ENCODE peak calls at places on chromosomes 11 and 22, in ten cellular contexts. U, Q, F, D, N, P, C, B, H and I are unnamed samples.

GRCh38 chr11:1728931-1729691 is 21.3 kb downstream of the IFITM10 start:
- DNase-seq in U (no peak), Q (no peak), F (no peak), D (no peak), N (no peak), P (no peak), C (no peak), B (no peak), H (no peak), I (no peak)

GRCh38 chr11:34824425-34824824 is 91.8 kb downstream of the APIP start:
- DNase-seq in U (no peak), Q (no peak), F (no peak), D (no peak), N (no peak), P (no peak), C (no peak), B (no peak), H (no peak), I (no peak)

GRCh38 chr22:24134090-24134846 is 47.0 kb upstream of the SUSD2 start:
- DNase-seq in U (no peak), Q (no peak), F (no peak), D (no peak), N (no peak), P (no peak), C (no peak), B (peak), H (no peak), I (no peak)

GRCh38 chr11:34605481-34606325 is 15.2 kb upstream of the EHF start:
- DNase-seq in U (no peak), Q (no peak), F (no peak), D (no peak), N (no peak), P (no peak), C (no peak), B (no peak), H (no peak), I (no peak)

GRCh38 chr11:22920939-22921565 is 60.8 kb upstream of the CCDC179 start:
- DNase-seq in U (no peak), Q (peak), F (no peak), D (no peak), N (peak), P (peak), C (no peak), B (peak), H (peak), I (no peak)

GRCh38 chr11:7904910-7905309 is 26.2 kb downstream of the OR10A6 start:
- DNase-seq in U (no peak), Q (no peak), F (no peak), D (no peak), N (peak), P (no peak), C (no peak), B (peak), H (no peak), I (no peak)

GRCh38 chr11:1055990-1056771 is 18.5 kb upstream of the MUC2 start:
- DNase-seq in U (no peak), Q (no peak), F (no peak), D (peak), N (no peak), P (no peak), C (no peak), B (no peak), H (no peak), I (peak)

GRCh38 chr11:11349870-11350325 is 3.2 kb downstream of the CSNK2A3 start:
- DNase-seq in U (no peak), Q (no peak), F (no peak), D (no peak), N (peak), P (no peak), C (no peak), B (no peak), H (no peak), I (no peak)

GRCh38 chr11:115927823-115928329 is 423.7 kb upstream of the CADM1 start:
- DNase-seq in U (no peak), Q (no peak), F (no peak), D (no peak), N (no peak), P (no peak), C (no peak), B (no peak), H (no peak), I (no peak)

GRCh38 chr22:20080776-20081654 is 974 bp downstream of the DGCR8 start:
- DNase-seq in U (no peak), Q (no peak), F (no peak), D (no peak), N (peak), P (no peak), C (no peak), B (peak), H (peak), I (no peak)

GRCh38 chr11:6556139-6556949 is 47.1 kb downstream of the RRP8 start:
- DNase-seq in U (no peak), Q (no peak), F (no peak), D (no peak), N (no peak), P (no peak), C (no peak), B (no peak), H (no peak), I (no peak)

GRCh38 chr11:118010738-118011461 is 24.7 kb downstream of the IL10RA start:
- DNase-seq in U (peak), Q (no peak), F (no peak), D (peak), N (no peak), P (peak), C (peak), B (no peak), H (no peak), I (peak)

GRCh38 chr11:11813288-11813962 is 28.3 kb upstream of the USP47 start:
- DNase-seq in U (no peak), Q (no peak), F (peak), D (peak), N (peak), P (no peak), C (no peak), B (no peak), H (no peak), I (no peak)

GRCh38 chr11:108891909-108892511 is 227.1 kb downstream of the DDX10 start:
- DNase-seq in U (no peak), Q (no peak), F (no peak), D (no peak), N (no peak), P (no peak), C (no peak), B (no peak), H (no peak), I (no peak)

GRCh38 chr11:63768232-63769043 is at the start of gene ZFTA:
- DNase-seq in U (peak), Q (peak), F (no peak), D (peak), N (peak), P (peak), C (peak), B (peak), H (peak), I (no peak)

GRCh38 chr11:34637303-34637702 is 16.4 kb downstream of the EHF start:
- DNase-seq in U (no peak), Q (peak), F (no peak), D (no peak), N (no peak), P (no peak), C (no peak), B (no peak), H (no peak), I (no peak)

GRCh38 chr11:46675949-46676348 is 24.5 kb downstream of the ARHGAP1 start:
- DNase-seq in U (no peak), Q (no peak), F (no peak), D (no peak), N (no peak), P (no peak), C (no peak), B (no peak), H (no peak), I (no peak)

GRCh38 chr11:5712507-5712906 is 22.9 kb downstream of the TRIM22 start:
- DNase-seq in U (no peak), Q (no peak), F (peak), D (no peak), N (peak), P (no peak), C (no peak), B (peak), H (no peak), I (no peak)

GRCh38 chr11:123519055-123519796 is 89.2 kb downstream of the GRAMD1B start:
- DNase-seq in U (no peak), Q (no peak), F (peak), D (no peak), N (no peak), P (no peak), C (peak), B (peak), H (peak), I (no peak)

GRCh38 chr11:127002669-127003259 is 2.2 kb upstream of the KIRREL3 start:
- DNase-seq in U (no peak), Q (no peak), F (no peak), D (no peak), N (no peak), P (no peak), C (no peak), B (no peak), H (no peak), I (no peak)

GRCh38 chr11:71251159-71251721 is 1.1 kb downstream of the SHANK2 start:
- DNase-seq in U (no peak), Q (peak), F (no peak), D (no peak), N (no peak), P (no peak), C (no peak), B (peak), H (peak), I (peak)

GRCh38 chr11:118000067-118000849 is 14.1 kb downstream of the IL10RA start:
- DNase-seq in U (no peak), Q (no peak), F (no peak), D (no peak), N (no peak), P (no peak), C (no peak), B (no peak), H (no peak), I (no peak)

GRCh38 chr11:134669796-134670195 is 257.8 kb upstream of the B3GAT1 start:
- DNase-seq in U (no peak), Q (peak), F (no peak), D (peak), N (no peak), P (no peak), C (no peak), B (no peak), H (no peak), I (no peak)

GRCh38 chr22:41177040-41177625 is 28.0 kb upstream of the L3MBTL2 start:
- DNase-seq in U (no peak), Q (no peak), F (no peak), D (no peak), N (no peak), P (no peak), C (no peak), B (no peak), H (no peak), I (no peak)

GRCh38 chr22:49213731-49214352 is 613.8 kb downstream of the BRD1 start:
- DNase-seq in U (no peak), Q (no peak), F (no peak), D (peak), N (no peak), P (no peak), C (peak), B (no peak), H (no peak), I (no peak)

GRCh38 chr22:42994917-42995562 is 19.9 kb downstream of the PACSIN2 start:
- DNase-seq in U (no peak), Q (peak), F (no peak), D (peak), N (peak), P (no peak), C (no peak), B (no peak), H (no peak), I (peak)
- TF ChIP-seq POLR2AphosphoS5 in U (no peak), Q (peak), F (no peak), D (peak), N (no peak), P (no peak), C (no peak), B (no peak), H (no peak), I (peak)

DNA sequence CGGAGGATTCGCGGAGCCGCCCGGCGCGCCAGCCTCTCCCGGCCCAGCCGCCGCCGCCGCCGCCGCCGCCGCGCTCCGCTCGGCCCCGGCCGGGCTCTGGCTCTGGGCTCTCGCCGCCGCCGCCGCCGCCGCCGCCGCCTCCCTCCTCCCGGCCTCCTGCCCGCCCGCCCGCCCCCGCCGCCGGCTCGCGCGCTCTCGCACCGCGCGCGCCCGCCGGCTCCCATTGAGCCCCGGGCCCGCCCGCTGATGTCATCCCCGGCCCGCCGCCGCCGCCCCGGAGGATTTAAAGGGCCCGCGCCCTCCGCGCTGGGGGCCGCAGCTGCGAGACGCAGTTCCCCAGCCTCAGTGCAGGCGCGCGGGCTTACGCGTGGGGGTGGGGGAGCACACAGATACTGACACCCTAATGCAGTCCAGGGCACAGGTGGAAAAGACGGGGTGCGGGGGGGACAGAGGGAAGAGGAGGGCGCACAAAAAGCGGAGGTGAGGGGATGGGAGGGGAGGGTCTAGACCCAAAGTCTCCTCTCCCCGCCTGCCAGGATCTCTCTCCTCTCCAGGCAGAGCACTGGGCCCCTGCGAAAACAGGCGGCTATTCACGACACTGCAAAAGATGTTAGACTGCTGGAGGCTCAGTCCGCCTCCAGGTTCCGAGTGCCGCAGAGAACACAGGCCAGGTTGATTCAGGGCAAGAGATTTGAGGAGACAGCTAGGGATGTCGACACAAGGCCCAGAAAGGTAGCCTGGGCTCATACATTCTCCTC is at the start of gene CSNK1E:
- DNase-seq in U (peak), Q (peak), F (no peak), D (peak), N (peak), P (peak), C (peak), B (peak), H (peak), I (peak)
- TF ChIP-seq POLR2AphosphoS5 in U (no peak), Q (peak), F (no peak), D (peak), N (no peak), P (no peak), C (peak), B (peak), H (no peak), I (peak)

GRCh38 chr11:122189259-122189658 is 73.2 kb upstream of the BLID start:
- DNase-seq in U (no peak), Q (no peak), F (peak), D (no peak), N (peak), P (no peak), C (no peak), B (no peak), H (no peak), I (no peak)

GRCh38 chr11:122181893-122182292 is 65.9 kb upstream of the BLID start:
- DNase-seq in U (no peak), Q (no peak), F (no peak), D (no peak), N (peak), P (no peak), C (no peak), B (no peak), H (no peak), I (no peak)

GRCh38 chr11:122187373-122188165 is 71.6 kb upstream of the BLID start:
- DNase-seq in U (no peak), Q (no peak), F (peak), D (no peak), N (no peak), P (no peak), C (no peak), B (no peak), H (no peak), I (no peak)

GRCh38 chr11:122183933-122184332 is 67.9 kb upstream of the BLID start:
- DNase-seq in U (no peak), Q (no peak), F (no peak), D (no peak), N (no peak), P (no peak), C (no peak), B (no peak), H (no peak), I (no peak)

DNA sequence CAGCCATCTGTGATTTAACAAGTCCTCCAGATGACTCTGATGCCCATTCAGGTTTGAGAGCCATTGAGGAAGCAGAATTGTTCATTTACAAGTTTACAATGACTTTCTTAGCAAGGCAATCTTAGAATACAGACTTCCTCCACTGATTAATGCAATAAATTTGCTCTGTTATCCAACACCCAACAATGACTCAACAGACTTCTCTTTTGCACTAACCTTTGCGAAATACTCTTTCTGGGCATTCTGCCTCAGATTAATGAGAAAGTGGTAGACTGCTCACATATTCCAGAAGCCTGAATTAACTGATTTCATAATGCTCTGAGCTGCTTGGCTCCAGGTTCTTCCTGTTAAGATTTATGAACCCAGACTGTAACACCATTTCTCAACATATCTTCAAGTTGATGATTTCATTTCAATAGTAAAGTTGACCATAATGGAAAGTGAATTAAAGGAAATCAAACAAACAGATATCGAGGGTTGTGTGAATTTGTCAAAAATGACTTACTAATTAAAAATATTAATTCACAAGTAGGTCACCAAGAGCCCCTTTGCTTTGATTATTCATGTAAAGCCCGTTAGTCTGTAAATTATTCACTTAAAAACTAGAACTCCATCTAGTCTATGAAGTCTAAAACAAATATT is 70.5 kb upstream of the BLID start:
- DNase-seq in U (no peak), Q (no peak), F (peak), D (no peak), N (peak), P (no peak), C (no peak), B (no peak), H (no peak), I (no peak)
- TF ChIP-seq POLR2AphosphoS5 in U (no peak), Q (no peak), F (peak), D (peak), N (peak), P (no peak), C (no peak), B (no peak), H (no peak), I (peak)

DNA sequence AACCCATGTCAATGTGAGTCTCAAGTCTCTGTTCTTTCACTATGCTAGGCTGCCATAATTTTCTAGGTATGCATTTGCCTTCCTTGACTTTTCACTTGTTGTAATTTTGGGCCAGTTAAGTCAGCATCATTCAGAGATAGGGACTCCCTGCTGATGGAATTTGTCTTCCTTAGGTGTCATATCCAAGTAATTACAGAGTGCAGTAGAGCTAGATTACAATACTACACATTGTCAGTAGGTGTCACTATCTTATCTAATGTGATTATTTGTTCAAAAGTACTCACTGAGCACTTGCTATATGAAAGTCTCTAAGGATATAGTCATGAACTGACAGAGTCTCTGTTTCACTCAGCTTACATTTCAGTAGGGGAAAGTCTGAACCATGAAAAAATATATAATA is 25.0 kb upstream of the SYN3 start:
- DNase-seq in U (no peak), Q (no peak), F (no peak), D (no peak), N (no peak), P (no peak), C (no peak), B (peak), H (no peak), I (no peak)
- TF ChIP-seq POLR2AphosphoS5 in U (no peak), Q (no peak), F (no peak), D (no peak), N (no peak), P (no peak), C (no peak), B (no peak), H (no peak), I (no peak)

GRCh38 chr11:44947114-44947513 is 3.6 kb downstream of the TP53I11 start:
- DNase-seq in U (no peak), Q (no peak), F (no peak), D (no peak), N (no peak), P (no peak), C (no peak), B (no peak), H (no peak), I (no peak)

GRCh38 chr11:44950036-44950624 is 553 bp downstream of the TP53I11 start:
- DNase-seq in U (no peak), Q (peak), F (no peak), D (no peak), N (peak), P (no peak), C (peak), B (no peak), H (peak), I (no peak)

GRCh38 chr11:44950625-44951472 is at the start of gene TP53I11:
- DNase-seq in U (peak), Q (peak), F (peak), D (peak), N (peak), P (peak), C (no peak), B (no peak), H (peak), I (peak)

GRCh38 chr11:44948155-44948554 is 2.5 kb downstream of the TP53I11 start:
- DNase-seq in U (no peak), Q (no peak), F (no peak), D (no peak), N (no peak), P (no peak), C (no peak), B (no peak), H (no peak), I (no peak)

GRCh38 chr11:44949160-44950035 is 1.3 kb downstream of the TP53I11 start:
- DNase-seq in U (no peak), Q (peak), F (no peak), D (no peak), N (peak), P (no peak), C (peak), B (peak), H (peak), I (no peak)
- TF ChIP-seq POLR2AphosphoS5 in U (no peak), Q (no peak), F (peak), D (no peak), N (no peak), P (no peak), C (no peak), B (peak), H (no peak), I (no peak)

GRCh38 chr11:102364991-102365390 is 18.0 kb downstream of the BIRC2 start:
- DNase-seq in U (no peak), Q (no peak), F (no peak), D (no peak), N (no peak), P (no peak), C (no peak), B (no peak), H (no peak), I (no peak)

GRCh38 chr11:102368472-102368871 is 21.5 kb downstream of the BIRC2 start:
- DNase-seq in U (peak), Q (no peak), F (no peak), D (no peak), N (no peak), P (peak), C (no peak), B (no peak), H (no peak), I (no peak)

GRCh38 chr11:102367364-102367763 is 20.4 kb downstream of the BIRC2 start:
- DNase-seq in U (no peak), Q (no peak), F (no peak), D (no peak), N (peak), P (no peak), C (no peak), B (no peak), H (peak), I (no peak)
- TF ChIP-seq POLR2AphosphoS5 in U (no peak), Q (no peak), F (no peak), D (no peak), N (no peak), P (no peak), C (no peak), B (no peak), H (no peak), I (no peak)